ENCODE peak calls at places on chromosomes 5 and 9, in four cellular contexts. E is right atrium auricular region, J is dorsolateral prefrontal cortex, B is left ventricle myocardium inferior. H is an unnamed sample.

GRCh38 chr5:141559481-141559880 is 59.3 kb downstream of the DIAPH1 start:
- DNase-seq in E (no peak), J (no peak), B (no peak), H (no peak)

GRCh38 chr9:130414910-130415746 is 29.6 kb upstream of the ASS1 start:
- DNase-seq in E (no peak), J (no peak), B (no peak), H (no peak)

GRCh38 chr5:107577551-107577950 is 93.2 kb downstream of the EFNA5 start:
- DNase-seq in E (no peak), J (no peak), B (no peak), H (no peak)

GRCh38 chr9:95284152-95284551 is 33.4 kb downstream of the FANCC start:
- DNase-seq in E (no peak), J (no peak), B (no peak), H (no peak)

GRCh38 chr9:137286980-137287383 is 9.5 kb downstream of the TOR4A start:
- DNase-seq in E (no peak), J (no peak), B (no peak), H (peak; percentile 68)

GRCh38 chr9:132328580-132328979 is 26.2 kb downstream of the SETX start:
- DNase-seq in E (no peak), J (no peak), B (no peak), H (no peak)

GRCh38 chr9:9750719-9751118 is 862.1 kb downstream of the PTPRD start:
- DNase-seq in E (no peak), J (no peak), B (no peak), H (no peak)

GRCh38 chr9:131220485-131220884 is 55.8 kb downstream of the FAM78A start:
- DNase-seq in E (no peak), J (no peak), B (no peak), H (no peak)

GRCh38 chr9:118721923-118722322 is 647.3 kb downstream of the BRINP1 start:
- DNase-seq in E (no peak), J (no peak), B (no peak), H (no peak)

GRCh38 chr5:135223891-135224625 is 175.0 kb downstream of the MACROH2A1 start:
- DNase-seq in E (peak; percentile 53), J (no peak), B (no peak), H (peak; percentile 18)

GRCh38 chr9:15935661-15936315 is 382.9 kb downstream of the CCDC171 start:
- DNase-seq in E (no peak), J (no peak), B (no peak), H (no peak)

GRCh38 chr5:57884346-57885102 is 401.9 kb upstream of the ACTBL2 start:
- DNase-seq in E (no peak), J (no peak), B (no peak), H (no peak)

GRCh38 chr5:57891443-57891842 is 408.8 kb upstream of the ACTBL2 start:
- DNase-seq in E (no peak), J (no peak), B (no peak), H (no peak)

GRCh38 chr5:57887851-57888621 is 405.4 kb upstream of the ACTBL2 start:
- DNase-seq in E (no peak), J (peak; percentile 20), B (no peak), H (no peak)

GRCh38 chr5:57889558-57889957 is 406.9 kb upstream of the ACTBL2 start:
- DNase-seq in E (no peak), J (no peak), B (no peak), H (no peak)
- TF ChIP-seq CTCF in E (peak; percentile 58), J (no peak), B (peak; percentile 60), H (peak; percentile 33)

DNA sequence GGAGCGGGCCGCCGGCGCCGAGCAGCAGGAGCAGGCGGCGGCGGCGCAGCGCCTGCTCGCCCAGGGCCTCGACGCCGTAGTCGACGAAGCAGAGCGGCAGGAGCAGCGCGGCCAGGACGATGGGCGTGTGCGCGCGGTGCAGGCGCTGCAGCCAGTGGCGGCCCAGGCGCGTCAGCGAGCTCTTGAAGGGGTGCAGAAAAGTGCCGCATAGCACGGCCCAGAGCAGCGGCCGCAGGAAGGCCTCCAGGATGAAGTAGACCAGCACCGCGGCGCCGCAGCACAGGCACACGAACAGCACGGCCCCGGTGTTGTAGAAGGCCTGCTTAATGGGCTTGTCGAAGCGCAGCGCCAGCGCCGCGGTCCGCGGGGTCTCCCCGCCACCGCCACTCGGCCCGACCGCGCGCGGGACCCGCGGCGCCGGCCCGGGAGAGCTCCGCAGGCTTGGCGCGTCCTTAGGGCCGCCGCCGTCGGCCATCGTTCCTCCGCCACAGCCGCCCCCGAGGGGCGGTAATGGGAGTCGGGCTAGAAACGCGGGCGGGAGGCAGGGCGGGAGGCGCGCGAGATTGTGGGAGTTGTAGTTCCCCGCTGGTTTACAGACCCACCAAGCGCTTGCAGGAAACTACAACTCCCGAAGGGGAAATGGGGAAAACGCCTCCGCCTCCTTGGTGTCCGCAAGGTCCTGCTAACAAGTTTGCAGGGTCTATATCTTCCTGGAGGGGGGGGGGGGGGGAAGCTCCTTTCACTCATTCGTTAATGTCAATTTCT is at the start of gene TMEM245:
- DNase-seq in E (peak; percentile 95), J (peak; percentile 98), B (peak; percentile 97), H (peak; percentile 97)
- H3K27ac ChIP-seq in E (peak within 1 kb of the TSS; percentile 79), J (peak within 1 kb of the TSS; percentile 70), B (peak within 1 kb of the TSS; percentile 98), H (peak within 1 kb of the TSS; percentile 89)

GRCh38 chr9:90814355-90814754 is 12.7 kb downstream of the SYK start:
- DNase-seq in E (no peak), J (no peak), B (no peak), H (no peak)
- TF ChIP-seq CTCF in E (no peak), J (no peak), B (no peak), H (no peak)

GRCh38 chr5:145947581-145947980 is 11.2 kb downstream of the SH3RF2 start:
- DNase-seq in E (no peak), J (no peak), B (no peak), H (no peak)

GRCh38 chr5:145948921-145949320 is 12.5 kb downstream of the SH3RF2 start:
- DNase-seq in E (no peak), J (no peak), B (no peak), H (no peak)

GRCh38 chr5:145948047-145948446 is 11.7 kb downstream of the SH3RF2 start:
- DNase-seq in E (no peak), J (no peak), B (no peak), H (no peak)

GRCh38 chr5:145951071-145951470 is 14.7 kb downstream of the SH3RF2 start:
- DNase-seq in E (no peak), J (no peak), B (no peak), H (no peak)

DNA sequence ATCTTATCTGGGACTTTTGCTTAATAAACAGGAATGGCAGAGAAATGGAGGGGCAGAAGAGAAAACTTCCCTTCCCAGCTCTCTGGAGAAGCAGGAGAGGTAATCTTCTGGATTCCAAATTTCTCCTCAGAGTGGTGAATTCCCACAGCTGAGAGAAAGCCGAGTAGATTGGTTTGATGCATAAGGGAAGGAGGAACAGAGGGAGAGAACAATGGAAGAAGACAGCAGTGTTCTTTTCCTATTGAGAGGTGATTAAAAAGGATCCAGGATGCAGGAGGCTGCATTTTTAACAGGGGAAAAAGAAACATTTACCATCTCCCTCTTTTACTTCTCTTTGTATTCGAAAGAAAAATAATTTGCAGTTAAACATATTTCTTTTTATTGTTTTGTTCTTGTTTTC is 13.1 kb downstream of the SH3RF2 start:
- DNase-seq in E (no peak), J (no peak), B (no peak), H (no peak)
- H3K27ac ChIP-seq in E (no peak overlapping the region), J (no peak overlapping the region), B (peak overlapping the region; percentile 68), H (no peak overlapping the region)

GRCh38 chr9:30967484-30967883 is 1417.0 kb upstream of the ACO1 start:
- DNase-seq in E (no peak), J (no peak), B (no peak), H (no peak)
- TF ChIP-seq CTCF in E (no peak), J (no peak), B (no peak), H (no peak)